ENCODE peak calls at places on chromosome 16, in five cellular contexts. G is lung, L is NCI-H2081, A is GM19239, C is left ventricle myocardium inferior. S is an unnamed sample.

GRCh38 chr16:19524356-19524865 is 669 bp downstream of the CCP110 start:
- DNase-seq in G (no peak), L (no peak), A (no peak), C (no peak), S (no peak)

GRCh38 chr16:154223-155030 is 2.0 kb downstream of the HBZ start:
- DNase-seq in G (no peak), L (peak), A (no peak), C (no peak), S (no peak)

GRCh38 chr16:58591083-58591482 is 38.5 kb downstream of the CNOT1 start:
- DNase-seq in G (no peak), L (no peak), A (no peak), C (no peak), S (no peak)

GRCh38 chr16:56305956-56306565 is 114.8 kb downstream of the GNAO1 start:
- DNase-seq in G (no peak), L (no peak), A (no peak), C (no peak), S (no peak)

GRCh38 chr16:52721331-52721730 is 174.4 kb upstream of the TOX3 start:
- DNase-seq in G (no peak), L (no peak), A (no peak), C (no peak), S (no peak)

GRCh38 chr16:64858076-64858475 is 263.8 kb downstream of the CDH11 start:
- DNase-seq in G (no peak), L (no peak), A (no peak), C (no peak), S (no peak)

GRCh38 chr16:2981177-2981898 is 1.1 kb upstream of the PKMYT1 start:
- DNase-seq in G (no peak), L (no peak), A (no peak), C (no peak), S (no peak)

GRCh38 chr16:27426423-27427408 is 24.7 kb downstream of the IL21R start:
- DNase-seq in G (peak), L (no peak), A (peak), C (no peak), S (no peak)

GRCh38 chr16:10812352-10813122 is 6.1 kb downstream of the TVP23A start:
- DNase-seq in G (no peak), L (no peak), A (no peak), C (no peak), S (no peak)

S was measured in NCI-H2227 treated with DMSO at 0.1 percent for 48 hours.